ENCODE peak calls at places on chromosomes 1 and 21, in eight cellular contexts. J is activated CD4-positive, CD25-positive, alpha-beta regulatory T cell; G is HS-5; E is lower lobe of right lung; O is GM03348; B is stimulated activated CD8-positive, alpha-beta memory T cell treated with anti-CD3 and anti-CD28 coated beads, Interleukin-15, amount 100 ng/mL, for 24 hours; C is CD4-positive, alpha-beta memory T cell; V is HEK293T. Z is an unnamed sample.
A peak's percentile ranks its signal among the peaks of the same experiment; 100 is the strongest.

GRCh38 chr21:38897532-38898421 is 92.0 kb downstream of the ETS2 start:
- DNase-seq in J (no peak), G (no peak), E (no peak), O (no peak), B (no peak), C (no peak), V (no peak), Z (no peak)

GRCh38 chr1:54273092-54273836 is 73.3 kb downstream of the MRPL37 start:
- DNase-seq in J (no peak), G (no peak), E (peak; percentile 58), O (peak; percentile 94), B (no peak), C (no peak), V (peak; percentile 98), Z (peak; percentile 95)

GRCh38 chr1:172824199-172824598 is 165.3 kb downstream of the FASLG start:
- DNase-seq in J (no peak), G (no peak), E (no peak), O (peak; percentile 24), B (no peak), C (no peak), V (no peak), Z (no peak)

GRCh38 chr1:169091480-169091941 is 15.0 kb upstream of the ATP1B1 start:
- DNase-seq in J (no peak), G (no peak), E (no peak), O (no peak), B (no peak), C (no peak), V (no peak), Z (no peak)

GRCh38 chr1:36224537-36225297 is 474 bp downstream of the THRAP3 start:
- DNase-seq in J (peak; percentile 68), G (peak; percentile 82), E (peak; percentile 88), O (peak; percentile 87), B (no peak), C (no peak), V (peak; percentile 78), Z (peak; percentile 94)

GRCh38 chr1:26537951-26538352 is 8.4 kb downstream of the RPS6KA1 start:
- DNase-seq in J (no peak), G (no peak), E (peak; percentile 63), O (peak; percentile 46), B (no peak), C (no peak), V (peak; percentile 31), Z (no peak)

GRCh38 chr1:208977861-208978260 is 605.7 kb upstream of the CAMK1G start:
- DNase-seq in J (no peak), G (no peak), E (no peak), O (no peak), B (no peak), C (no peak), V (no peak), Z (no peak)

GRCh38 chr1:17002524-17002902 is 9.2 kb downstream of the ATP13A2 start:
- DNase-seq in J (no peak), G (no peak), E (no peak), O (no peak), B (no peak), C (no peak), V (no peak), Z (no peak)

GRCh38 chr1:4305526-4306301 is 348.7 kb upstream of the AJAP1 start:
- DNase-seq in J (no peak), G (no peak), E (no peak), O (no peak), B (no peak), C (no peak), V (no peak), Z (no peak)

GRCh38 chr1:198876371-198876871 is 237.6 kb downstream of the PTPRC start:
- DNase-seq in J (no peak), G (no peak), E (no peak), O (no peak), B (no peak), C (no peak), V (peak; percentile 48), Z (no peak)

Z was measured in kidney.